ENCODE peak calls at places on chromosomes 13 and 19, in seven cellular contexts. R, F, C, I, O, Y and S are unnamed samples.
A peak's percentile ranks its signal among the peaks of the same experiment; 100 is the strongest.

GRCh38 chr13:92390217-92390616 is 836.4 kb upstream of the GPC6 start:
- DNase-seq in R (no peak), F (no peak), C (peak; percentile 24), I (no peak), O (no peak), Y (no peak), S (no peak)

GRCh38 chr13:45718063-45718462 is 15.9 kb downstream of the CBY2 start:
- DNase-seq in R (no peak), F (no peak), C (peak; percentile 32), I (no peak), O (no peak), Y (no peak), S (no peak)

GRCh38 chr19:40962460-40962961 is 28.6 kb upstream of the CYP2B6 start:
- DNase-seq in R (no peak), F (no peak), C (no peak), I (no peak), O (no peak), Y (no peak), S (no peak)

GRCh38 chr19:1783354-1783753 is 28.7 kb downstream of the ATP8B3 start:
- DNase-seq in R (no peak), F (no peak), C (no peak), I (no peak), O (no peak), Y (no peak), S (no peak)

GRCh38 chr13:38490657-38491056 is 141.0 kb downstream of the UFM1 start:
- DNase-seq in R (no peak), F (no peak), C (no peak), I (no peak), O (no peak), Y (no peak), S (no peak)

GRCh38 chr13:31965361-31966066 is 66.1 kb upstream of the FRY start:
- DNase-seq in R (no peak), F (no peak), C (peak; percentile 43), I (no peak), O (no peak), Y (no peak), S (no peak)

GRCh38 chr19:36013280-36014028 is 559 bp downstream of the ALKBH6 start:
- DNase-seq in R (no peak), F (no peak), C (no peak), I (no peak), O (no peak), Y (peak; percentile 59), S (no peak)

GRCh38 chr19:4748589-4748988 is 24.9 kb upstream of the DPP9 start:
- DNase-seq in R (no peak), F (no peak), C (no peak), I (no peak), O (no peak), Y (no peak), S (no peak)

GRCh38 chr13:77584111-77584510 is 48.6 kb downstream of the SCEL start:
- DNase-seq in R (no peak), F (no peak), C (no peak), I (no peak), O (peak; percentile 25), Y (no peak), S (no peak)

GRCh38 chr19:48963371-48964204 is 1.5 kb upstream of the FTL start:
- DNase-seq in R (peak; percentile 92), F (peak; percentile 92), C (peak; percentile 75), I (peak; percentile 90), O (peak; percentile 47), Y (peak; percentile 92), S (peak; percentile 84)

GRCh38 chr19:48966541-48967345 is 1.6 kb downstream of the FTL start:
- DNase-seq in R (no peak), F (peak; percentile 50), C (no peak), I (no peak), O (no peak), Y (no peak), S (no peak)

GRCh38 chr19:48965806-48966540 is 864 bp downstream of the FTL start:
- DNase-seq in R (peak; percentile 96), F (peak; percentile 85), C (peak; percentile 80), I (peak; percentile 94), O (peak; percentile 91), Y (peak; percentile 94), S (peak; percentile 87)

GRCh38 chr19:48964205-48965032 is 690 bp upstream of the FTL start:
- DNase-seq in R (peak; percentile 63), F (no peak), C (peak; percentile 61), I (peak; percentile 75), O (no peak), Y (no peak), S (no peak)

GRCh38 chr19:48965033-48965805 is at the start of gene FTL:
- DNase-seq in R (peak; percentile 99), F (peak; percentile 99), C (peak; percentile 97), I (peak; percentile 99), O (peak; percentile 97), Y (peak; percentile 99), S (peak; percentile 98)
- H3K4me1 ChIP-seq in R (peaks cover 32% of the 10 kb centered on the region), F (no peaks in the 10 kb centered on the region), C (peaks cover 19% of the 10 kb centered on the region), I (peaks cover 61% of the 10 kb centered on the region), O (peaks cover 7% of the 10 kb centered on the region), Y (peaks cover 46% of the 10 kb centered on the region), S (peaks cover 23% of the 10 kb centered on the region)

DNA sequence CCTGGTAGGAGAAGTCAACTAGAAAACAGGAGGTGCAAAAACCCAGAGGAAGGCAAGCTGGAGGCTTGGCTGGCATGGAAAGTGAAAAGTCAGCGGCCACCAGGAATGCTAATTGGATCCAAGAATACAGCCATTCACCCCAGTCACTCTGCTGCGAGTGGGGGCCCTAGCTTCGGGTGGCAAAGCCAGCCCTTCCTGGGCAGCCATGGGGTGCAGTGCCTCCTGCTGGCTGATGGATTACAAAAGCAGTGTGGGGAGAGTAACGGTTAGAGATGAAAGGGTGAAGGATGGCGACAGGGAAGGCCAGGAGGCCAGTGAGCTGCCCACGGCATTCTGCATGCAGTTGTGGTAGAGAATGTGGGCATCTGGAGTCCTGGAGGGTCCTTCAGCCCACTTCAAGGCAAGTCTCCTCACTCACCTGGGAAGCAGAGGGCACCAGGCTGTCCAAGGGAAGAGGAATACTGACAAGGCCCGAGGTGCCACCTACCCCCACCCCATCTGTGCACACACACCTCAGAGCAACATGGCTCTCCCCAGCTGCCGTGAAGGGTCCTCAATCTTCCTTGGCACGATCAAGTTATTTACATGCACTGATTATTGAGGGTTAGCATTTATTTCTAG is 20.3 kb upstream of the EPHX3 start:
- DNase-seq in R (no peak), F (no peak), C (peak; percentile 55), I (peak; percentile 90), O (no peak), Y (no peak), S (no peak)
- TF ChIP-seq CTCF in R (peak; percentile 19), F (peak; percentile 33), C (peak; percentile 49), I (peak; percentile 74), O (no peak), Y (no peak), S (no peak)

GRCh38 chr19:57362419-57362818 is 932 bp upstream of the TRAPPC2B start:
- DNase-seq in R (no peak), F (no peak), C (no peak), I (no peak), O (no peak), Y (no peak), S (no peak)

GRCh38 chr19:57355916-57356315 is 4.8 kb downstream of the ZNF304 start:
- DNase-seq in R (no peak), F (no peak), C (no peak), I (no peak), O (no peak), Y (no peak), S (no peak)

GRCh38 chr19:57362997-57363705 is at the start of the genes TRAPPC2B and ZNF547:
- DNase-seq in R (peak; percentile 100), F (peak; percentile 98), C (peak; percentile 100), I (peak; percentile 100), O (peak; percentile 99), Y (peak; percentile 99), S (peak; percentile 99)

GRCh38 chr19:57357406-57357805 is 5.9 kb upstream of the TRAPPC2B start:
- DNase-seq in R (no peak), F (no peak), C (no peak), I (no peak), O (no peak), Y (no peak), S (no peak)

DNA sequence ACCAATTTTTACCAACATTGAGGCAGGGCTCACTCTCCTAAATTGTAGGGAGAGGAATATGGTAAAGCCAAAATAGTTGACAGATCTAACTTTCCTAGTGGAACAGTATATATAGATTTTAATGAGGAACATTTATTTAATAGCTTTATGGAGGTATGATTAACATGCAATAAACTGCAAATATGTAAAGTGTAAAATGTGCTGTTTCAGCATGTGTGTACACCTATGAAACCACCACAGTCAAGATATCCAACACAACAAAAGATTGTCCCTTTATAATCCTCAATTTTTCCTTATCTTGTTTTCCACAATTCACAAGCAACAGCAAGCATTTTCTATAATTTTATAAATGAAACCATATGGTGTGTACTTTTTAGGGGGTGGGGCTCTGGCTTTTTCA is 4.1 kb upstream of the TRAPPC2B start:
- DNase-seq in R (no peak), F (no peak), C (no peak), I (no peak), O (no peak), Y (no peak), S (no peak)
- H3K9me3 ChIP-seq in R (no peaks in the 10 kb centered on the region), F (peaks cover 13% of the 10 kb centered on the region), C (no peaks in the 10 kb centered on the region), I (no peaks in the 10 kb centered on the region), O (no peaks in the 10 kb centered on the region), Y (peaks cover 74% of the 10 kb centered on the region), S (peaks cover 60% of the 10 kb centered on the region)

GRCh38 chr13:98999635-98999952 is 21.7 kb upstream of the DOCK9 start:
- DNase-seq in R (no peak), F (no peak), C (peak; percentile 46), I (no peak), O (no peak), Y (no peak), S (no peak)

GRCh38 chr13:98997051-98997730 is 19.3 kb upstream of the DOCK9 start:
- DNase-seq in R (no peak), F (no peak), C (no peak), I (no peak), O (no peak), Y (no peak), S (no peak)

GRCh38 chr13:98998831-98999634 is 21.2 kb upstream of the DOCK9 start:
- DNase-seq in R (no peak), F (no peak), C (peak; percentile 38), I (no peak), O (no peak), Y (no peak), S (peak; percentile 29)

GRCh38 chr13:98996046-98996445 is 18.2 kb upstream of the DOCK9 start:
- DNase-seq in R (no peak), F (no peak), C (no peak), I (no peak), O (no peak), Y (no peak), S (no peak)

DNA sequence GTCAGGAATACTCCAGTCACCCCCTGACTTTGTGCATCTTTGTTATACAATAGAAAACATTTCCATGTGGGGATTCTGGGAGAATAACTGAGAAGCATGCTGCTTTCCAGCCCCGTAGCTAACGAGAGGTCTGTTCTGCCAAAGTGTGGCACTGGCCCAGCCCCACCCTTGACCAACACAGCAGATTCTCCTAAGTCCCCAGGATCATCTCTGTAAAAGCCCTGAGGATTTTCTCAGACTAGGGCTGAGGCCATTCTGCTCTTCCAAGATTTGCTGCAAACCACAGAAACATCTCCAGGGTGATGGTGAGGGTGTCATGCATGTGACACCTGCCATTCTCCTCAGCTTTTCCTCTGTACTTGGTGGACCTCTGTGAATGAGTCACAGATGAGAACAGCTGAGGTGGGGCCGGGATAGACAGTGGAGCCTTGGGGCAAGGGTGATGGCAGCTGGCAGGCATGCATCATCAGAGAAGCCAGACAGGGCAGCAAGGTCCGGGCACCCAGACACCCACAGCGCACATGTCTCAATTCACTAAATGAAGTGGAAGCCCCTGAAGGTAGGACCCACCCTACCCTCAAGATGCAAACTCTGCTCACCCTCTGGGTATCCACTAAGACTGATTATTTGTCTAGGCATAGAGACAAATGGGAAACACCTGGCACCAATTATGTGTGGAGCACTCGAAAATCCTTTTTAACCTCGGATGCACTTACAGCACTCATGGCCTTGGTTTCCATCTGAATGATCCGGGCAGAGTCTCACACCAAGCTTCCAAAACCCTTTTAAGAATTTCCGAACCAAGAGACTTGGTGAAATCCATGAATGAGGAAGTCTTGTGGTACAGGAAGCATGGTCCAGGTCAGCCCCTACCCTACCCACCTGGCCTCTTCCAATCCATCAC is 20.1 kb upstream of the DOCK9 start:
- DNase-seq in R (peak; percentile 62), F (no peak), C (no peak), I (no peak), O (no peak), Y (no peak), S (no peak)
- H3K4me1 ChIP-seq in R (no peaks in the 10 kb centered on the region), F (no peaks in the 10 kb centered on the region), C (peaks cover 3% of the 10 kb centered on the region), I (peaks cover 27% of the 10 kb centered on the region), O (peaks cover 1% of the 10 kb centered on the region), Y (peaks cover 4% of the 10 kb centered on the region), S (no peaks in the 10 kb centered on the region)